ENCODE peak calls at places on chromosomes 5 and 9, in eight cellular contexts. C is neural crest cell; U is activated CD4-positive, CD25-positive, alpha-beta regulatory T cell; G is caudate nucleus; W is ELR; R is HTR-8/SVneo; Q is naive thymus-derived CD8-positive, alpha-beta T cell; S is neural progenitor cell. K is an unnamed sample.

GRCh38 chr9:22044583-22044982 is 35.5 kb upstream of the CDKN2B start:
- DNase-seq in S (no peak), U (no peak), Q (no peak), W (peak), C (no peak), G (no peak), R (no peak), K (no peak)

GRCh38 chr5:132259061-132259851 is 1.8 kb downstream of the PDLIM4 start:
- DNase-seq in W (peak), R (no peak), Q (no peak), S (peak), G (no peak), U (no peak), C (peak), K (peak)

GRCh38 chr9:7117676-7118561 is 360.1 kb downstream of the KDM4C start:
- DNase-seq in C (no peak), S (no peak), G (no peak), W (peak), U (no peak), Q (no peak), R (no peak), K (no peak)

GRCh38 chr5:1110930-1111726 is 735 bp downstream of the SLC12A7 start:
- DNase-seq in G (no peak), Q (no peak), S (peak), C (no peak), W (no peak), U (no peak), R (peak), K (no peak)

GRCh38 chr9:101369884-101370531 is 14.8 kb downstream of the BAAT start:
- DNase-seq in R (no peak), G (no peak), Q (no peak), U (no peak), W (no peak), C (no peak), S (no peak), K (no peak)

GRCh38 chr5:22242532-22242931 is 610.6 kb downstream of the CDH12 start:
- DNase-seq in S (peak), C (no peak), U (no peak), R (no peak), G (no peak), W (no peak), Q (no peak), K (no peak)

GRCh38 chr9:74556685-74557084 is 59.5 kb downstream of the RORB start:
- DNase-seq in U (no peak), G (no peak), W (no peak), Q (no peak), S (no peak), C (no peak), R (no peak), K (no peak)

GRCh38 chr5:430214-430925 is 12.6 kb upstream of the EXOC3 start:
- DNase-seq in G (no peak), C (no peak), R (no peak), Q (no peak), W (no peak), U (no peak), S (no peak), K (no peak)

GRCh38 chr9:108161520-108161919 is 672.0 kb upstream of the KLF4 start:
- DNase-seq in C (no peak), Q (no peak), R (no peak), S (no peak), G (no peak), W (no peak), U (no peak), K (no peak)

GRCh38 chr9:70324963-70325362 is 66.2 kb downstream of the SMC5 start:
- DNase-seq in S (no peak), U (no peak), R (no peak), G (no peak), C (no peak), Q (no peak), W (peak), K (no peak)

GRCh38 chr9:69379250-69379982 is 54.4 kb downstream of the ENTREP1 start:
- DNase-seq in S (no peak), Q (no peak), W (peak), R (peak), C (no peak), U (no peak), G (no peak), K (no peak)

GRCh38 chr5:92909545-92909962 is 671.5 kb downstream of the NR2F1-AS1 start:
- DNase-seq in R (peak), W (peak), S (peak), C (peak), G (no peak), U (no peak), Q (no peak), K (no peak)

GRCh38 chr5:174511711-174512253 is 212.6 kb upstream of the MSX2 start:
- DNase-seq in R (no peak), G (no peak), C (no peak), Q (no peak), W (no peak), U (no peak), S (no peak), K (no peak)

GRCh38 chr9:96494215-96494800 is 44.3 kb downstream of the HABP4 start:
- DNase-seq in C (no peak), G (no peak), S (no peak), U (no peak), W (no peak), Q (no peak), R (no peak), K (no peak)

GRCh38 chr5:134463176-134463720 is 51.6 kb upstream of the CDKN2AIPNL start:
- DNase-seq in R (no peak), G (no peak), U (no peak), S (no peak), W (no peak), Q (no peak), C (no peak), K (no peak)

GRCh38 chr5:139181835-139182452 is 16.2 kb downstream of the SIL1 start:
- DNase-seq in C (peak), S (no peak), Q (no peak), W (peak), G (no peak), U (no peak), R (peak), K (no peak)

GRCh38 chr5:149160291-149160787 is 19.0 kb downstream of the ABLIM3 start:
- DNase-seq in G (no peak), U (no peak), C (no peak), R (no peak), W (no peak), Q (no peak), S (no peak), K (no peak)

GRCh38 chr9:98781588-98782383 is 14.6 kb downstream of the ANKS6 start:
- DNase-seq in W (no peak), S (no peak), C (no peak), U (no peak), Q (no peak), R (no peak), G (no peak), K (no peak)

GRCh38 chr5:107580902-107581823 is 89.6 kb downstream of the EFNA5 start:
- DNase-seq in R (no peak), C (no peak), U (no peak), Q (no peak), S (no peak), G (no peak), W (no peak), K (no peak)

GRCh38 chr5:81922790-81923398 is 48.9 kb upstream of the ATG10 start:
- DNase-seq in W (no peak), R (no peak), C (no peak), U (no peak), S (no peak), Q (no peak), G (no peak), K (no peak)

GRCh38 chr9:137050570-137050969 is 3.3 kb downstream of the ENTPD2 start:
- DNase-seq in R (no peak), S (no peak), G (no peak), U (no peak), C (no peak), W (peak), Q (no peak), K (no peak)

GRCh38 chr9:93669958-93670207 is 93.5 kb downstream of the PHF2 start:
- DNase-seq in G (no peak), R (no peak), U (no peak), C (no peak), W (peak), Q (no peak), S (no peak), K (peak)

GRCh38 chr5:160260881-160261815 is 31.8 kb downstream of the FABP6 start:
- DNase-seq in C (no peak), G (no peak), Q (no peak), S (peak), U (no peak), R (no peak), W (peak), K (no peak)

GRCh38 chr5:102625940-102626339 is 127.1 kb upstream of the SLCO6A1 start:
- DNase-seq in S (no peak), U (no peak), C (no peak), R (no peak), Q (no peak), W (no peak), G (no peak), K (no peak)

GRCh38 chr9:33687779-33688178 is 107.6 kb upstream of the PRSS3 start:
- DNase-seq in G (no peak), U (no peak), S (no peak), R (no peak), C (no peak), Q (no peak), W (no peak), K (no peak)

GRCh38 chr5:96834016-96834415 is 26.3 kb upstream of the ERAP1 start:
- DNase-seq in S (no peak), U (no peak), W (no peak), C (no peak), R (no peak), Q (no peak), G (no peak), K (no peak)

GRCh38 chr9:128416014-128416413 is 4.6 kb upstream of the CERCAM start:
- DNase-seq in W (no peak), C (no peak), G (no peak), R (no peak), U (no peak), Q (no peak), S (no peak), K (no peak)

GRCh38 chr5:170067152-170067551 is 38.5 kb upstream of the FOXI1 start:
- DNase-seq in S (no peak), G (no peak), W (no peak), R (no peak), U (no peak), C (no peak), Q (no peak), K (no peak)

GRCh38 chr5:10582512-10582897 is 18.6 kb downstream of the ANKRD33B start:
- DNase-seq in R (no peak), W (no peak), C (no peak), G (no peak), Q (no peak), S (no peak), U (no peak), K (no peak)

GRCh38 chr9:116860509-116861120 is 173.5 kb downstream of the TRIM32 start:
- DNase-seq in U (no peak), C (peak), S (peak), G (no peak), R (peak), Q (no peak), W (peak), K (peak)

GRCh38 chr9:131817627-131818026 is 77.8 kb upstream of the RAPGEF1 start:
- DNase-seq in C (no peak), U (no peak), W (no peak), Q (no peak), S (no peak), R (no peak), G (no peak), K (no peak)

GRCh38 chr5:26482817-26483375 is 555.5 kb downstream of the CDH9 start:
- DNase-seq in S (peak), R (peak), Q (no peak), W (peak), C (peak), G (no peak), U (no peak), K (no peak)